ENCODE peak calls at places on chromosomes 5 and 9, in eight cellular contexts. One of them, this sample, is unnamed.

GRCh38 chr5:158069838-158070237 is 210.9 kb upstream of the CLINT1 start:
- DNase-seq in mammary epithelial cell: no peak
- DNase-seq in NCI-H1092 treated with DMSO at 0.1 percent for 48 hours: no peak
- DNase-seq in uterus: no peak
- DNase-seq in stimulated activated CD8-positive, alpha-beta memory T cell treated with anti-CD3 and anti-CD28 coated beads, Interleukin-12 subunit alpha, Interleukin-12 subunit beta, amount 100 ng/mL, for 4 hours: no peak
- DNase-seq in GM20000: no peak
- DNase-seq in AG09309: no peak
- DNase-seq in OCI-M1: no peak
- DNase-seq in this sample: no peak

GRCh38 chr5:561408-561807 is 37.2 kb upstream of the SLC9A3 start:
- DNase-seq in NCI-H1092 treated with DMSO at 0.1 percent for 48 hours: no peak
- DNase-seq in AG09309: no peak
- DNase-seq in GM20000: no peak
- DNase-seq in stimulated activated CD8-positive, alpha-beta memory T cell treated with anti-CD3 and anti-CD28 coated beads, Interleukin-12 subunit alpha, Interleukin-12 subunit beta, amount 100 ng/mL, for 4 hours: no peak
- DNase-seq in uterus: no peak
- DNase-seq in mammary epithelial cell: no peak
- DNase-seq in OCI-M1: no peak
- DNase-seq in this sample: no peak

GRCh38 chr5:164600166-164600715 is 1094.8 kb downstream of the MAT2B start:
- DNase-seq in GM20000: no peak
- DNase-seq in mammary epithelial cell: peak
- DNase-seq in AG09309: no peak
- DNase-seq in stimulated activated CD8-positive, alpha-beta memory T cell treated with anti-CD3 and anti-CD28 coated beads, Interleukin-12 subunit alpha, Interleukin-12 subunit beta, amount 100 ng/mL, for 4 hours: no peak
- DNase-seq in OCI-M1: peak
- DNase-seq in NCI-H1092 treated with DMSO at 0.1 percent for 48 hours: no peak
- DNase-seq in uterus: no peak
- DNase-seq in this sample: no peak

GRCh38 chr9:79603222-79603925 is 31.6 kb downstream of the TLE4 start:
- DNase-seq in uterus: no peak
- DNase-seq in AG09309: no peak
- DNase-seq in OCI-M1: no peak
- DNase-seq in NCI-H1092 treated with DMSO at 0.1 percent for 48 hours: no peak
- DNase-seq in stimulated activated CD8-positive, alpha-beta memory T cell treated with anti-CD3 and anti-CD28 coated beads, Interleukin-12 subunit alpha, Interleukin-12 subunit beta, amount 100 ng/mL, for 4 hours: no peak
- DNase-seq in mammary epithelial cell: no peak
- DNase-seq in GM20000: no peak
- DNase-seq in this sample: no peak

GRCh38 chr5:42021119-42021518 is 96.0 kb downstream of the FBXO4 start:
- DNase-seq in OCI-M1: no peak
- DNase-seq in NCI-H1092 treated with DMSO at 0.1 percent for 48 hours: no peak
- DNase-seq in AG09309: no peak
- DNase-seq in mammary epithelial cell: peak
- DNase-seq in uterus: no peak
- DNase-seq in stimulated activated CD8-positive, alpha-beta memory T cell treated with anti-CD3 and anti-CD28 coated beads, Interleukin-12 subunit alpha, Interleukin-12 subunit beta, amount 100 ng/mL, for 4 hours: no peak
- DNase-seq in GM20000: no peak
- DNase-seq in this sample: no peak

GRCh38 chr5:114174131-114174530 is 187.7 kb upstream of the KCNN2 start:
- DNase-seq in stimulated activated CD8-positive, alpha-beta memory T cell treated with anti-CD3 and anti-CD28 coated beads, Interleukin-12 subunit alpha, Interleukin-12 subunit beta, amount 100 ng/mL, for 4 hours: no peak
- DNase-seq in uterus: no peak
- DNase-seq in GM20000: no peak
- DNase-seq in mammary epithelial cell: no peak
- DNase-seq in NCI-H1092 treated with DMSO at 0.1 percent for 48 hours: no peak
- DNase-seq in AG09309: no peak
- DNase-seq in OCI-M1: no peak
- DNase-seq in this sample: no peak

GRCh38 chr9:20658677-20659473 is 25.2 kb upstream of the FOCAD start:
- DNase-seq in uterus: no peak
- DNase-seq in OCI-M1: no peak
- DNase-seq in AG09309: no peak
- DNase-seq in NCI-H1092 treated with DMSO at 0.1 percent for 48 hours: peak
- DNase-seq in GM20000: no peak
- DNase-seq in mammary epithelial cell: peak
- DNase-seq in stimulated activated CD8-positive, alpha-beta memory T cell treated with anti-CD3 and anti-CD28 coated beads, Interleukin-12 subunit alpha, Interleukin-12 subunit beta, amount 100 ng/mL, for 4 hours: no peak
- DNase-seq in this sample: no peak

GRCh38 chr9:1087120-1087881 is 37.1 kb downstream of the DMRT2 start:
- DNase-seq in NCI-H1092 treated with DMSO at 0.1 percent for 48 hours: no peak
- DNase-seq in stimulated activated CD8-positive, alpha-beta memory T cell treated with anti-CD3 and anti-CD28 coated beads, Interleukin-12 subunit alpha, Interleukin-12 subunit beta, amount 100 ng/mL, for 4 hours: no peak
- DNase-seq in AG09309: no peak
- DNase-seq in GM20000: peak
- DNase-seq in OCI-M1: no peak
- DNase-seq in uterus: no peak
- DNase-seq in mammary epithelial cell: no peak
- DNase-seq in this sample: no peak

GRCh38 chr5:149838881-149839739 is 105.5 kb downstream of the PDE6A start:
- DNase-seq in mammary epithelial cell: peak
- DNase-seq in AG09309: no peak
- DNase-seq in GM20000: no peak
- DNase-seq in stimulated activated CD8-positive, alpha-beta memory T cell treated with anti-CD3 and anti-CD28 coated beads, Interleukin-12 subunit alpha, Interleukin-12 subunit beta, amount 100 ng/mL, for 4 hours: no peak
- DNase-seq in uterus: no peak
- DNase-seq in OCI-M1: no peak
- DNase-seq in NCI-H1092 treated with DMSO at 0.1 percent for 48 hours: no peak
- DNase-seq in this sample: no peak

GRCh38 chr5:181243020-181243520 is 636 bp downstream of the RACK1 start:
- DNase-seq in NCI-H1092 treated with DMSO at 0.1 percent for 48 hours: no peak
- DNase-seq in stimulated activated CD8-positive, alpha-beta memory T cell treated with anti-CD3 and anti-CD28 coated beads, Interleukin-12 subunit alpha, Interleukin-12 subunit beta, amount 100 ng/mL, for 4 hours: no peak
- DNase-seq in OCI-M1: no peak
- DNase-seq in uterus: no peak
- DNase-seq in AG09309: no peak
- DNase-seq in GM20000: peak
- DNase-seq in mammary epithelial cell: no peak
- DNase-seq in this sample: no peak

GRCh38 chr9:127066060-127066774 is 56.2 kb downstream of the ANGPTL2 start:
- DNase-seq in AG09309: no peak
- DNase-seq in mammary epithelial cell: no peak
- DNase-seq in stimulated activated CD8-positive, alpha-beta memory T cell treated with anti-CD3 and anti-CD28 coated beads, Interleukin-12 subunit alpha, Interleukin-12 subunit beta, amount 100 ng/mL, for 4 hours: no peak
- DNase-seq in GM20000: no peak
- DNase-seq in uterus: no peak
- DNase-seq in NCI-H1092 treated with DMSO at 0.1 percent for 48 hours: no peak
- DNase-seq in OCI-M1: no peak
- DNase-seq in this sample: no peak

GRCh38 chr9:23824241-23825142 is 1.5 kb downstream of the ELAVL2 start:
- DNase-seq in NCI-H1092 treated with DMSO at 0.1 percent for 48 hours: no peak
- DNase-seq in AG09309: no peak
- DNase-seq in stimulated activated CD8-positive, alpha-beta memory T cell treated with anti-CD3 and anti-CD28 coated beads, Interleukin-12 subunit alpha, Interleukin-12 subunit beta, amount 100 ng/mL, for 4 hours: no peak
- DNase-seq in mammary epithelial cell: peak
- DNase-seq in GM20000: no peak
- DNase-seq in OCI-M1: no peak
- DNase-seq in uterus: no peak
- DNase-seq in this sample: peak

GRCh38 chr5:22319798-22320197 is 533.3 kb downstream of the CDH12 start:
- DNase-seq in uterus: no peak
- DNase-seq in AG09309: no peak
- DNase-seq in GM20000: no peak
- DNase-seq in stimulated activated CD8-positive, alpha-beta memory T cell treated with anti-CD3 and anti-CD28 coated beads, Interleukin-12 subunit alpha, Interleukin-12 subunit beta, amount 100 ng/mL, for 4 hours: no peak
- DNase-seq in NCI-H1092 treated with DMSO at 0.1 percent for 48 hours: no peak
- DNase-seq in OCI-M1: no peak
- DNase-seq in mammary epithelial cell: no peak
- DNase-seq in this sample: no peak

GRCh38 chr9:129547869-129548570 is 72.9 kb downstream of the C9orf50 start:
- DNase-seq in mammary epithelial cell: no peak
- DNase-seq in GM20000: no peak
- DNase-seq in stimulated activated CD8-positive, alpha-beta memory T cell treated with anti-CD3 and anti-CD28 coated beads, Interleukin-12 subunit alpha, Interleukin-12 subunit beta, amount 100 ng/mL, for 4 hours: no peak
- DNase-seq in AG09309: no peak
- DNase-seq in OCI-M1: no peak
- DNase-seq in NCI-H1092 treated with DMSO at 0.1 percent for 48 hours: no peak
- DNase-seq in uterus: no peak
- DNase-seq in this sample: no peak

GRCh38 chr5:167156446-167156845 is 1135.0 kb upstream of the WWC1 start:
- DNase-seq in AG09309: no peak
- DNase-seq in mammary epithelial cell: no peak
- DNase-seq in OCI-M1: no peak
- DNase-seq in GM20000: no peak
- DNase-seq in stimulated activated CD8-positive, alpha-beta memory T cell treated with anti-CD3 and anti-CD28 coated beads, Interleukin-12 subunit alpha, Interleukin-12 subunit beta, amount 100 ng/mL, for 4 hours: no peak
- DNase-seq in uterus: no peak
- DNase-seq in NCI-H1092 treated with DMSO at 0.1 percent for 48 hours: no peak
- DNase-seq in this sample: no peak

GRCh38 chr5:94618493-94619328 is at the start of the genes KIAA0825 and SLF1:
- DNase-seq in GM20000: peak
- DNase-seq in OCI-M1: peak
- DNase-seq in stimulated activated CD8-positive, alpha-beta memory T cell treated with anti-CD3 and anti-CD28 coated beads, Interleukin-12 subunit alpha, Interleukin-12 subunit beta, amount 100 ng/mL, for 4 hours: peak
- DNase-seq in AG09309: peak
- DNase-seq in NCI-H1092 treated with DMSO at 0.1 percent for 48 hours: peak
- DNase-seq in mammary epithelial cell: peak
- DNase-seq in uterus: peak
- DNase-seq in this sample: peak

GRCh38 chr5:90709323-90710148 is 150.9 kb downstream of the ADGRV1 start:
- DNase-seq in NCI-H1092 treated with DMSO at 0.1 percent for 48 hours: no peak
- DNase-seq in OCI-M1: peak
- DNase-seq in stimulated activated CD8-positive, alpha-beta memory T cell treated with anti-CD3 and anti-CD28 coated beads, Interleukin-12 subunit alpha, Interleukin-12 subunit beta, amount 100 ng/mL, for 4 hours: no peak
- DNase-seq in uterus: no peak
- DNase-seq in GM20000: peak
- DNase-seq in AG09309: peak
- DNase-seq in mammary epithelial cell: peak
- DNase-seq in this sample: peak

GRCh38 chr5:180130291-180130869 is 58.8 kb upstream of the RNF130 start:
- DNase-seq in NCI-H1092 treated with DMSO at 0.1 percent for 48 hours: no peak
- DNase-seq in AG09309: no peak
- DNase-seq in stimulated activated CD8-positive, alpha-beta memory T cell treated with anti-CD3 and anti-CD28 coated beads, Interleukin-12 subunit alpha, Interleukin-12 subunit beta, amount 100 ng/mL, for 4 hours: no peak
- DNase-seq in OCI-M1: no peak
- DNase-seq in mammary epithelial cell: no peak
- DNase-seq in GM20000: no peak
- DNase-seq in uterus: peak
- DNase-seq in this sample: no peak

GRCh38 chr9:137406876-137407589 is 15.9 kb downstream of the EXD3 start:
- DNase-seq in OCI-M1: peak
- DNase-seq in GM20000: peak
- DNase-seq in mammary epithelial cell: peak
- DNase-seq in stimulated activated CD8-positive, alpha-beta memory T cell treated with anti-CD3 and anti-CD28 coated beads, Interleukin-12 subunit alpha, Interleukin-12 subunit beta, amount 100 ng/mL, for 4 hours: peak
- DNase-seq in AG09309: no peak
- DNase-seq in NCI-H1092 treated with DMSO at 0.1 percent for 48 hours: peak
- DNase-seq in uterus: no peak
- DNase-seq in this sample: peak

GRCh38 chr5:37717613-37718431 is 122.0 kb downstream of the GDNF start:
- DNase-seq in AG09309: no peak
- DNase-seq in GM20000: no peak
- DNase-seq in uterus: no peak
- DNase-seq in stimulated activated CD8-positive, alpha-beta memory T cell treated with anti-CD3 and anti-CD28 coated beads, Interleukin-12 subunit alpha, Interleukin-12 subunit beta, amount 100 ng/mL, for 4 hours: no peak
- DNase-seq in mammary epithelial cell: no peak
- DNase-seq in OCI-M1: no peak
- DNase-seq in NCI-H1092 treated with DMSO at 0.1 percent for 48 hours: peak
- DNase-seq in this sample: peak

GRCh38 chr5:68344447-68345111 is 129.0 kb downstream of the PIK3R1 start:
- DNase-seq in uterus: no peak
- DNase-seq in NCI-H1092 treated with DMSO at 0.1 percent for 48 hours: no peak
- DNase-seq in AG09309: no peak
- DNase-seq in GM20000: peak
- DNase-seq in stimulated activated CD8-positive, alpha-beta memory T cell treated with anti-CD3 and anti-CD28 coated beads, Interleukin-12 subunit alpha, Interleukin-12 subunit beta, amount 100 ng/mL, for 4 hours: no peak
- DNase-seq in mammary epithelial cell: peak
- DNase-seq in OCI-M1: peak
- DNase-seq in this sample: no peak

GRCh38 chr5:141694479-141694878 is 12.4 kb upstream of the ARAP3 start:
- DNase-seq in OCI-M1: no peak
- DNase-seq in mammary epithelial cell: no peak
- DNase-seq in stimulated activated CD8-positive, alpha-beta memory T cell treated with anti-CD3 and anti-CD28 coated beads, Interleukin-12 subunit alpha, Interleukin-12 subunit beta, amount 100 ng/mL, for 4 hours: no peak
- DNase-seq in uterus: no peak
- DNase-seq in AG09309: no peak
- DNase-seq in GM20000: no peak
- DNase-seq in NCI-H1092 treated with DMSO at 0.1 percent for 48 hours: no peak
- DNase-seq in this sample: no peak

GRCh38 chr5:88688242-88688959 is 194.6 kb downstream of the MEF2C start:
- DNase-seq in NCI-H1092 treated with DMSO at 0.1 percent for 48 hours: no peak
- DNase-seq in mammary epithelial cell: no peak
- DNase-seq in stimulated activated CD8-positive, alpha-beta memory T cell treated with anti-CD3 and anti-CD28 coated beads, Interleukin-12 subunit alpha, Interleukin-12 subunit beta, amount 100 ng/mL, for 4 hours: no peak
- DNase-seq in GM20000: no peak
- DNase-seq in uterus: no peak
- DNase-seq in AG09309: no peak
- DNase-seq in OCI-M1: no peak
- DNase-seq in this sample: no peak

GRCh38 chr9:112852741-112853505 is 37.8 kb downstream of the SLC46A2 start:
- DNase-seq in mammary epithelial cell: peak
- DNase-seq in NCI-H1092 treated with DMSO at 0.1 percent for 48 hours: no peak
- DNase-seq in uterus: no peak
- DNase-seq in AG09309: no peak
- DNase-seq in stimulated activated CD8-positive, alpha-beta memory T cell treated with anti-CD3 and anti-CD28 coated beads, Interleukin-12 subunit alpha, Interleukin-12 subunit beta, amount 100 ng/mL, for 4 hours: no peak
- DNase-seq in OCI-M1: no peak
- DNase-seq in GM20000: no peak
- DNase-seq in this sample: no peak

GRCh38 chr9:137141050-137141810 is 2.3 kb downstream of the GRIN1 start:
- DNase-seq in NCI-H1092 treated with DMSO at 0.1 percent for 48 hours: no peak
- DNase-seq in uterus: no peak
- DNase-seq in AG09309: no peak
- DNase-seq in GM20000: no peak
- DNase-seq in stimulated activated CD8-positive, alpha-beta memory T cell treated with anti-CD3 and anti-CD28 coated beads, Interleukin-12 subunit alpha, Interleukin-12 subunit beta, amount 100 ng/mL, for 4 hours: no peak
- DNase-seq in mammary epithelial cell: no peak
- DNase-seq in OCI-M1: no peak
- DNase-seq in this sample: no peak

GRCh38 chr9:2570615-2571479 is 50.7 kb upstream of the VLDLR start:
- DNase-seq in stimulated activated CD8-positive, alpha-beta memory T cell treated with anti-CD3 and anti-CD28 coated beads, Interleukin-12 subunit alpha, Interleukin-12 subunit beta, amount 100 ng/mL, for 4 hours: peak
- DNase-seq in AG09309: no peak
- DNase-seq in mammary epithelial cell: peak
- DNase-seq in uterus: peak
- DNase-seq in OCI-M1: peak
- DNase-seq in GM20000: peak
- DNase-seq in NCI-H1092 treated with DMSO at 0.1 percent for 48 hours: peak
- DNase-seq in this sample: peak

GRCh38 chr5:9337908-9338307 is 208.0 kb downstream of the SEMA5A start:
- DNase-seq in OCI-M1: no peak
- DNase-seq in stimulated activated CD8-positive, alpha-beta memory T cell treated with anti-CD3 and anti-CD28 coated beads, Interleukin-12 subunit alpha, Interleukin-12 subunit beta, amount 100 ng/mL, for 4 hours: no peak
- DNase-seq in NCI-H1092 treated with DMSO at 0.1 percent for 48 hours: no peak
- DNase-seq in uterus: no peak
- DNase-seq in AG09309: peak
- DNase-seq in mammary epithelial cell: peak
- DNase-seq in GM20000: no peak
- DNase-seq in this sample: no peak

GRCh38 chr5:168477060-168477459 is 9.2 kb upstream of the RARS1 start:
- DNase-seq in NCI-H1092 treated with DMSO at 0.1 percent for 48 hours: no peak
- DNase-seq in mammary epithelial cell: no peak
- DNase-seq in GM20000: no peak
- DNase-seq in AG09309: peak
- DNase-seq in OCI-M1: peak
- DNase-seq in stimulated activated CD8-positive, alpha-beta memory T cell treated with anti-CD3 and anti-CD28 coated beads, Interleukin-12 subunit alpha, Interleukin-12 subunit beta, amount 100 ng/mL, for 4 hours: no peak
- DNase-seq in uterus: no peak
- DNase-seq in this sample: no peak

GRCh38 chr5:31626156-31626555 is 12.8 kb upstream of the PDZD2 start:
- DNase-seq in stimulated activated CD8-positive, alpha-beta memory T cell treated with anti-CD3 and anti-CD28 coated beads, Interleukin-12 subunit alpha, Interleukin-12 subunit beta, amount 100 ng/mL, for 4 hours: no peak
- DNase-seq in mammary epithelial cell: no peak
- DNase-seq in GM20000: no peak
- DNase-seq in uterus: no peak
- DNase-seq in NCI-H1092 treated with DMSO at 0.1 percent for 48 hours: peak
- DNase-seq in OCI-M1: no peak
- DNase-seq in AG09309: no peak
- DNase-seq in this sample: no peak

GRCh38 chr9:137350696-137351584 is 48.9 kb upstream of the NRARP start:
- DNase-seq in uterus: no peak
- DNase-seq in GM20000: no peak
- DNase-seq in AG09309: no peak
- DNase-seq in OCI-M1: no peak
- DNase-seq in mammary epithelial cell: no peak
- DNase-seq in stimulated activated CD8-positive, alpha-beta memory T cell treated with anti-CD3 and anti-CD28 coated beads, Interleukin-12 subunit alpha, Interleukin-12 subunit beta, amount 100 ng/mL, for 4 hours: no peak
- DNase-seq in NCI-H1092 treated with DMSO at 0.1 percent for 48 hours: no peak
- DNase-seq in this sample: no peak

GRCh38 chr5:110752953-110753352 is 14.1 kb downstream of the SLC25A46 start:
- DNase-seq in stimulated activated CD8-positive, alpha-beta memory T cell treated with anti-CD3 and anti-CD28 coated beads, Interleukin-12 subunit alpha, Interleukin-12 subunit beta, amount 100 ng/mL, for 4 hours: no peak
- DNase-seq in uterus: no peak
- DNase-seq in NCI-H1092 treated with DMSO at 0.1 percent for 48 hours: no peak
- DNase-seq in OCI-M1: no peak
- DNase-seq in AG09309: no peak
- DNase-seq in GM20000: no peak
- DNase-seq in mammary epithelial cell: no peak
- DNase-seq in this sample: no peak

This sample was measured in NCI-H1694 treated with DMSO at 0.1 percent for 48 hours.